ENCODE peak calls at places on chromosomes 11 and 22, in six cellular contexts. One of them, this sample, is unnamed. For H3K4me1, the result is how much of the 10 kb centered on the place peaks cover.

GRCh38 chr11:46357483-46357936 is 10.2 kb downstream of the DGKZ start:
- DNase-seq in right cardiac atrium: no peak
- DNase-seq in PC-9: no peak
- DNase-seq in Peyer's patch: no peak
- DNase-seq in tibial nerve: no peak
- DNase-seq in testis: no peak
- DNase-seq in this sample: no peak

GRCh38 chr22:49925525-49926128 is 7.2 kb downstream of the CRELD2 start:
- DNase-seq in right cardiac atrium: no peak
- DNase-seq in PC-9: no peak
- DNase-seq in Peyer's patch: peak
- DNase-seq in tibial nerve: no peak
- DNase-seq in testis: no peak
- DNase-seq in this sample: no peak

GRCh38 chr11:88036701-88037100 is 138.5 kb downstream of the RAB38 start:
- DNase-seq in right cardiac atrium: no peak
- DNase-seq in PC-9: no peak
- DNase-seq in Peyer's patch: no peak
- DNase-seq in tibial nerve: no peak
- DNase-seq in testis: no peak
- DNase-seq in this sample: no peak

GRCh38 chr11:122673706-122674105 is 18.2 kb downstream of the UBASH3B start:
- DNase-seq in right cardiac atrium: no peak
- DNase-seq in PC-9: no peak
- DNase-seq in Peyer's patch: no peak
- DNase-seq in tibial nerve: no peak
- DNase-seq in testis: no peak
- DNase-seq in this sample: no peak

GRCh38 chr22:24523873-24524272 is 28.7 kb downstream of the UPB1 start:
- DNase-seq in right cardiac atrium: peak
- DNase-seq in PC-9: no peak
- DNase-seq in Peyer's patch: no peak
- DNase-seq in tibial nerve: no peak
- DNase-seq in testis: no peak
- DNase-seq in this sample: no peak

GRCh38 chr11:45511566-45511965 is 153.9 kb downstream of the CHST1 start:
- DNase-seq in right cardiac atrium: no peak
- DNase-seq in PC-9: no peak
- DNase-seq in Peyer's patch: no peak
- DNase-seq in tibial nerve: no peak
- DNase-seq in testis: no peak
- DNase-seq in this sample: no peak

GRCh38 chr11:32312865-32313403 is 122.4 kb downstream of the WT1 start:
- DNase-seq in right cardiac atrium: peak
- DNase-seq in PC-9: peak
- DNase-seq in Peyer's patch: no peak
- DNase-seq in tibial nerve: no peak
- DNase-seq in testis: peak
- DNase-seq in this sample: peak

GRCh38 chr22:49697047-49697446 is 130.6 kb downstream of the BRD1 start:
- DNase-seq in right cardiac atrium: no peak
- DNase-seq in PC-9: no peak
- DNase-seq in Peyer's patch: no peak
- DNase-seq in tibial nerve: no peak
- DNase-seq in testis: no peak
- DNase-seq in this sample: no peak

GRCh38 chr11:19938051-19938856 is 222.0 kb downstream of the DBX1 start:
- DNase-seq in right cardiac atrium: peak
- DNase-seq in PC-9: peak
- DNase-seq in Peyer's patch: no peak
- DNase-seq in tibial nerve: peak
- DNase-seq in testis: peak
- DNase-seq in this sample: no peak

GRCh38 chr11:3367221-3367620 is 11.7 kb downstream of the ZNF195 start:
- DNase-seq in right cardiac atrium: no peak
- DNase-seq in PC-9: no peak
- DNase-seq in Peyer's patch: no peak
- DNase-seq in tibial nerve: no peak
- DNase-seq in testis: no peak
- DNase-seq in this sample: no peak

GRCh38 chr11:119795231-119795630 is 66.2 kb upstream of the NECTIN1 start:
- DNase-seq in right cardiac atrium: no peak
- DNase-seq in PC-9: no peak
- DNase-seq in Peyer's patch: no peak
- DNase-seq in tibial nerve: peak
- DNase-seq in testis: no peak
- DNase-seq in this sample: no peak

GRCh38 chr11:20668844-20669832 is at the start of gene NELL1:
- DNase-seq in right cardiac atrium: peak
- DNase-seq in PC-9: no peak
- DNase-seq in Peyer's patch: no peak
- DNase-seq in tibial nerve: no peak
- DNase-seq in testis: no peak
- DNase-seq in this sample: no peak

GRCh38 chr11:69274531-69275016 is 19.4 kb upstream of the MYEOV start:
- DNase-seq in right cardiac atrium: no peak
- DNase-seq in PC-9: peak
- DNase-seq in Peyer's patch: no peak
- DNase-seq in tibial nerve: no peak
- DNase-seq in testis: no peak
- DNase-seq in this sample: peak

GRCh38 chr11:2860636-2861035 is 24.9 kb downstream of the CDKN1C start:
- DNase-seq in right cardiac atrium: no peak
- DNase-seq in PC-9: peak
- DNase-seq in Peyer's patch: no peak
- DNase-seq in tibial nerve: no peak
- DNase-seq in testis: no peak
- DNase-seq in this sample: no peak

GRCh38 chr11:66221726-66222236 is 46.7 kb upstream of the RAB1B start:
- DNase-seq in right cardiac atrium: peak
- DNase-seq in PC-9: no peak
- DNase-seq in Peyer's patch: no peak
- DNase-seq in tibial nerve: no peak
- DNase-seq in testis: no peak
- DNase-seq in this sample: no peak

GRCh38 chr11:94504689-94505293 is 7.5 kb upstream of the C11orf97 start:
- DNase-seq in right cardiac atrium: no peak
- DNase-seq in PC-9: no peak
- DNase-seq in Peyer's patch: no peak
- DNase-seq in tibial nerve: peak
- DNase-seq in testis: no peak
- DNase-seq in this sample: no peak

GRCh38 chr22:36744413-36744765 is 31.5 kb downstream of the IFT27 start:
- DNase-seq in right cardiac atrium: no peak
- DNase-seq in PC-9: no peak
- DNase-seq in Peyer's patch: no peak
- DNase-seq in tibial nerve: no peak
- DNase-seq in testis: no peak
- DNase-seq in this sample: no peak

GRCh38 chr22:36267058-36267457 is 14.1 kb downstream of the APOL1 start:
- DNase-seq in right cardiac atrium: no peak
- DNase-seq in PC-9: no peak
- DNase-seq in Peyer's patch: no peak
- DNase-seq in tibial nerve: no peak
- DNase-seq in testis: no peak
- DNase-seq in this sample: no peak

GRCh38 chr11:68275721-68276488 is 4.1 kb upstream of the C11orf24 start:
- DNase-seq in right cardiac atrium: no peak
- DNase-seq in PC-9: peak
- DNase-seq in Peyer's patch: no peak
- DNase-seq in tibial nerve: no peak
- DNase-seq in testis: no peak
- DNase-seq in this sample: no peak

GRCh38 chr11:75189911-75190310 is 39.0 kb downstream of the SLCO2B1 start:
- DNase-seq in right cardiac atrium: peak
- DNase-seq in PC-9: no peak
- DNase-seq in Peyer's patch: no peak
- DNase-seq in tibial nerve: no peak
- DNase-seq in testis: no peak
- DNase-seq in this sample: no peak

GRCh38 chr11:75313457-75314272 is 37.8 kb downstream of the ARRB1 start:
- DNase-seq in right cardiac atrium: peak
- DNase-seq in PC-9: no peak
- DNase-seq in Peyer's patch: no peak
- DNase-seq in tibial nerve: peak
- DNase-seq in testis: peak
- DNase-seq in this sample: peak

GRCh38 chr11:12177739-12178338 is 67.4 kb downstream of the MICAL2 start:
- DNase-seq in right cardiac atrium: no peak
- DNase-seq in PC-9: no peak
- DNase-seq in Peyer's patch: no peak
- DNase-seq in tibial nerve: no peak
- DNase-seq in testis: no peak
- DNase-seq in this sample: no peak

DNA sequence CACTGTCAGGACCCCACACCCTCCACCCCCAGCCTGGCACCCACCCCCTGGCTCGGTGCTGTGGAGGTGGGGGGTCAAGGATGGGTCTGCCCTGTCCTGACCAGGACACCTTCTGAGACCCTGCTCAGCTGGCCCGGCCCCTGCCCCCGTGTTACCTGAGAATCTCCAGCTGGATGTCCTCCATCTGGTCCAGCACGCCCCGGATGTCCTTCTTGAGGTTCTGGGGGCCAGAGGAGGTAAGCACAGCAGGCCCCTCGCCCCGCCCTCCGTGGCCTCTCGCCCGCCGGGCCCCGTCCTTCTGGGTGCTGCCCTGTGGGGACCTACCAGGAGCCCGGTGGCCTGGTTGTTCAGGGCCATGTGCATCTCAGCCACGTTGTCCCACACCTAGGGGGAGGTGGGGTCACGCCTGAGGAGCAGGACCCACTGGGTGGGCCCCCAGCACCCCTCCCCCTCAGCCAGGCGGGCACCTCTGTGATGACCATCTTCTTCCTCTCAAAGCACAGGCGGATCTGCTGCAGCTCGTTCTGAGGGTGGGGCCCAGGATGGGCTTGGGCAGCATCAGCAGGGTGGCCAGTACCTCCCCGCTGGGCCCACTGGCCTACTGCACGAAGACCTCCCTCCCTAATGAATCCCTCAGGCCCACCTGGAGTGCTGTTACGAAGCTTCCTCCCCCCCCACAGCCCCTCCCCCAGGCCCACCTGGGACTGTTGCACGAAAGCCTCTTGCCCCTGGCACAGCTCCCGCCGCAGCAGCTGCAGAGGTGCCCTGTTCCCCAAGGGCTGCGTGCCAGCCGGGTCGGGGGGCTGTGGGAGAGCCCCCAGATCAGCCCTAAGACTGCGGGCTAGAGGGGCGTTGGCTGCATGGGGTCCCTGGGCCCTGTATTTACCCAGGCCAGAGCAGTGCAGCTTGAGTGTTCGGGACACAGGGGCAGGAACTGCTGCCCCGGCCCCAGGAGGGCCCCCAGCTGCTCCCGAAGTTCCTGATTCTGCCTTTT is 1.3 kb downstream of the CCDC188 start:
- DNase-seq in right cardiac atrium: no peak
- DNase-seq in PC-9: no peak
- DNase-seq in Peyer's patch: no peak
- DNase-seq in tibial nerve: no peak
- DNase-seq in testis: no peak
- DNase-seq in this sample: no peak
- H3K4me1 ChIP-seq in right cardiac atrium: under half
- H3K4me1 ChIP-seq in PC-9: under half
- H3K4me1 ChIP-seq in Peyer's patch: under half
- H3K4me1 ChIP-seq in tibial nerve: under half
- H3K4me1 ChIP-seq in testis: under half
- H3K4me1 ChIP-seq in this sample: under half

GRCh38 chr11:111735262-111736116 is 30.7 kb downstream of the PPP2R1B start:
- DNase-seq in right cardiac atrium: peak
- DNase-seq in PC-9: peak
- DNase-seq in Peyer's patch: no peak
- DNase-seq in tibial nerve: peak
- DNase-seq in testis: no peak
- DNase-seq in this sample: peak
- H3K4me1 ChIP-seq in right cardiac atrium: half or more
- H3K4me1 ChIP-seq in PC-9: under half
- H3K4me1 ChIP-seq in Peyer's patch: under half
- H3K4me1 ChIP-seq in tibial nerve: half or more
- H3K4me1 ChIP-seq in testis: half or more
- H3K4me1 ChIP-seq in this sample: under half

DNA sequence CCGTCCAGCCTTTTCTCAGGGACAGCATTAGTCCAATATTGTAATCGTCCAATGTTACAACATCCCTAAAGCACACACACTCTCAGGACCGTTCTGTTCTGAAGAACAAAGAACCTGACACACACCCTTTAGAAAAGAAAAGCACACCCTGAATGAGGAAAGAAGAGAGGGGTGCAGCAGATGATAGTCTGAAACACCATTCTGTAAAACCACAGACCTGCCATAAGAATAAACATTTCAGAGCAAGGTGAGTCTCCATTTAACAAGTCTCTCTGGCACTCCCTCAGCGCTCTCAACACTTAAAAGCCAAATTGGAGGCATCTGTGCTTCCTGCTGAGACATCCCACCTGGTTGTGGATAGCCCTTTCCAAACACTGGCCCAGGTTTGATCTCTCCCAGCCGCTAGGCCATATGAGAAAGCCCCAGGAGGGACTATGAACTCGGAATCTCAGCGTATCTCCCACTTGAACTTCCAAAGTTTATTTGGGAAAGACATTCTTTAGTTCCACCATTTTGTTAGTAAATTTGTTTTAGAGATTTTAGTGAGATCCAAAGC is 36.3 kb downstream of the ETS1 start:
- DNase-seq in right cardiac atrium: no peak
- DNase-seq in PC-9: no peak
- DNase-seq in Peyer's patch: no peak
- DNase-seq in tibial nerve: no peak
- DNase-seq in testis: no peak
- DNase-seq in this sample: no peak
- H3K4me1 ChIP-seq in right cardiac atrium: under half
- H3K4me1 ChIP-seq in PC-9: under half
- H3K4me1 ChIP-seq in Peyer's patch: under half
- H3K4me1 ChIP-seq in tibial nerve: under half
- H3K4me1 ChIP-seq in testis: under half
- H3K4me1 ChIP-seq in this sample: under half

DNA sequence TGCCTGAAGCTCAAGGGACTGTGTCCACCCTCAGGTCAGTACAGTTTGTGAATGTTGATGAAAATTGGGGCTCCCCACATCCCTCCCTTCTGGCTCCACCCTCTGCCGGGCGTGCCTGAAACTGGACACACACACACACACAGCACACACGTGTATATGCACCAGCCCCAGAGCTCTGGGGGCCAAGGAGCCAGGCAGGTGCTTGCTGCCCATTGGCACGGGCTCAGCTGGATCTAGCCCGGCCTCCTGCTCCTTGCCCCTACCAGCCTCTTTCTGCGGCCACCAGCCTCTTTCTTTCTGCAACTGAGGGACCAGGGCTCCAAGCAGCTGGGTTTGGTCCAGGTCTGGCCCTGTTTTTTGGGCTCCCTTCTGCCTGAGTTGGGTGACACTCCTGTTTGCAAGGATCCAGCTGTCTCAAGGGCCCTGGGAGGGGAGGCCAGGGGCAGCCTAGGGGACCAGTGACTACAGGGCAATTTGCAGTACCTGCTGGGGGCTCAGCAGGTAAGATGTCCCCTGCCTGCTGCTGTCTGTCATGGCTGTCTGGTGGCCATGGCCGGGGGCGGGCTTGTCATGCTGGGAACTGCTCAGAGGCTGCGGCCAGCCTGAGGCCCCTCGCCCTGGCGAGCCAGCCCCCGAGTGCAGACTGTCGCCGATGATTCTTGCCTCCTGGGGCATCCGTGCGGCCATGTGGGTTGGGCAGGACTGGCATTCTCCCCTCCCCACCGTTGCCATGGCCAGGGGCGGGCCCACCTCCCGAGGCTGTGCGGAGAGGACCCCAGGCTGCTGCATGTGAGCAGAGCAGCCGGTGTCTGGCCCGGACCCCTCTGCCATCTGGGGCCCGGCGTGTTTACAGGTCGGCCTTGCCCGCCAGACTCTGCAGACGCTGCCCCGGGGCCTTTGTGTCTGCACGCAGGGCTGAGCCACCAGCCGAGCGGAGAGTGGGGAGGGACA is 51.5 kb upstream of the PPARA start:
- DNase-seq in right cardiac atrium: peak
- DNase-seq in PC-9: no peak
- DNase-seq in Peyer's patch: no peak
- DNase-seq in tibial nerve: no peak
- DNase-seq in testis: no peak
- DNase-seq in this sample: no peak
- H3K4me1 ChIP-seq in right cardiac atrium: under half
- H3K4me1 ChIP-seq in PC-9: under half
- H3K4me1 ChIP-seq in Peyer's patch: under half
- H3K4me1 ChIP-seq in tibial nerve: half or more
- H3K4me1 ChIP-seq in testis: half or more
- H3K4me1 ChIP-seq in this sample: under half

This sample was measured in lung.